ENCODE peak calls at places on chromosomes 12 and 14, in six cellular contexts. One of them, this sample, is unnamed.

GRCh38 chr14:105919458-105920150 is 393.2 kb downstream of the TMEM121 start:
- DNase-seq in endothelial cell of umbilical vein: no peak
- DNase-seq in A549: no peak
- DNase-seq in WTC11: no peak
- DNase-seq in HepG2: no peak
- DNase-seq in H1: no peak
- DNase-seq in this sample: peak; percentile 0

GRCh38 chr12:11862794-11863193 is 207.9 kb upstream of the BCL2L14 start:
- DNase-seq in H1: no peak
- DNase-seq in WTC11: no peak
- DNase-seq in endothelial cell of umbilical vein: peak; percentile 69
- DNase-seq in HepG2: no peak
- DNase-seq in A549: no peak
- DNase-seq in this sample: no peak

GRCh38 chr14:101066826-101067508 is 163.4 kb upstream of the RTL1 start:
- DNase-seq in HepG2: no peak
- DNase-seq in H1: no peak
- DNase-seq in A549: no peak
- DNase-seq in WTC11: peak; percentile 5
- DNase-seq in endothelial cell of umbilical vein: no peak
- DNase-seq in this sample: no peak

GRCh38 chr14:21467620-21468019 is 9.1 kb downstream of the RAB2B start:
- DNase-seq in A549: no peak
- DNase-seq in H1: no peak
- DNase-seq in HepG2: no peak
- DNase-seq in endothelial cell of umbilical vein: peak; percentile 99
- DNase-seq in WTC11: no peak
- DNase-seq in this sample: no peak

GRCh38 chr14:101083564-101084435 is 180.3 kb upstream of the RTL1 start:
- DNase-seq in endothelial cell of umbilical vein: no peak
- DNase-seq in WTC11: peak; percentile 77
- DNase-seq in H1: peak; percentile 80
- DNase-seq in A549: no peak
- DNase-seq in HepG2: peak; percentile 20
- DNase-seq in this sample: no peak

GRCh38 chr12:40691913-40692616 is at the start of gene CNTN1:
- DNase-seq in WTC11: peak; percentile 92
- DNase-seq in HepG2: no peak
- DNase-seq in A549: peak; percentile 99
- DNase-seq in H1: peak; percentile 90
- DNase-seq in endothelial cell of umbilical vein: peak; percentile 26
- DNase-seq in this sample: no peak

GRCh38 chr12:87807127-87807526 is 222.1 kb downstream of the C12orf50 start:
- DNase-seq in HepG2: no peak
- DNase-seq in A549: no peak
- DNase-seq in H1: no peak
- DNase-seq in endothelial cell of umbilical vein: no peak
- DNase-seq in WTC11: no peak
- DNase-seq in this sample: no peak

GRCh38 chr12:39975374-39975918 is 130.4 kb downstream of the SLC2A13 start:
- DNase-seq in endothelial cell of umbilical vein: no peak
- DNase-seq in HepG2: no peak
- DNase-seq in A549: no peak
- DNase-seq in H1: no peak
- DNase-seq in WTC11: no peak
- DNase-seq in this sample: no peak

GRCh38 chr12:107826276-107826675 is 51.8 kb downstream of the ASCL4 start:
- DNase-seq in HepG2: no peak
- DNase-seq in A549: no peak
- DNase-seq in H1: no peak
- DNase-seq in endothelial cell of umbilical vein: no peak
- DNase-seq in WTC11: no peak
- DNase-seq in this sample: no peak

GRCh38 chr14:94924189-94924588 is 154.3 kb upstream of the GSC start:
- DNase-seq in endothelial cell of umbilical vein: no peak
- DNase-seq in WTC11: no peak
- DNase-seq in HepG2: no peak
- DNase-seq in H1: no peak
- DNase-seq in A549: no peak
- DNase-seq in this sample: no peak

GRCh38 chr14:104341532-104342434 is 203.4 kb downstream of the KIF26A start:
- DNase-seq in WTC11: peak; percentile 86
- DNase-seq in HepG2: peak; percentile 64
- DNase-seq in H1: peak; percentile 85
- DNase-seq in endothelial cell of umbilical vein: peak; percentile 40
- DNase-seq in A549: peak; percentile 81
- DNase-seq in this sample: peak; percentile 57

DNA sequence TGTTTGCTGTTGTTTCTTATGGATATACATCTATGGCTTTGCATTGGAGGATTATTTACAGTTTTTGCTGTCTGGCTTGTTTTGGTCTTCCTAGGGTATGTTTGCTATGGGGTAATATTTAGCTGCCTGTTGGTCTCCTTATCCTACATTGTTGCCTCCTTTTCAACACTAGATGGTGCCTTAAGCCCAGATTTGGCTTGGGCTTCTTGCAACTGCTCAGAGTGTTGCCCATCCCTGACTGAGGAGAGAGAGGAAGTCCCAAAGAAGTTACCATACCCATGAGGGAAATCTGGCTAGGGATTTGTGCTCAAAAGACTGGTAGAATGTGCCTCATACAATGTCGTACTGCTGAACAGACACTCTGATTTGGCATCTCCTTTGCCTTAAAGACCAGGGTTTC is 94.6 kb upstream of the MUCL1 start:
- DNase-seq in HepG2: peak; percentile 38
- DNase-seq in H1: peak; percentile 44
- DNase-seq in A549: no peak
- DNase-seq in WTC11: peak; percentile 43
- DNase-seq in endothelial cell of umbilical vein: no peak
- DNase-seq in this sample: peak; percentile 53
- TF ChIP-seq JUN in HepG2: no peak
- TF ChIP-seq JUN in H1: no peak
- TF ChIP-seq JUN in A549: no peak
- TF ChIP-seq JUN in WTC11: no peak
- TF ChIP-seq JUN in endothelial cell of umbilical vein: no peak
- TF ChIP-seq JUN in this sample: no peak

GRCh38 chr12:30827406-30828055 is 72.8 kb upstream of the CAPRIN2 start:
- DNase-seq in WTC11: no peak
- DNase-seq in HepG2: no peak
- DNase-seq in endothelial cell of umbilical vein: no peak
- DNase-seq in H1: peak; percentile 24
- DNase-seq in A549: no peak
- DNase-seq in this sample: no peak

GRCh38 chr12:30830751-30831150 is 76.0 kb upstream of the CAPRIN2 start:
- DNase-seq in WTC11: no peak
- DNase-seq in A549: no peak
- DNase-seq in H1: no peak
- DNase-seq in endothelial cell of umbilical vein: no peak
- DNase-seq in HepG2: no peak
- DNase-seq in this sample: no peak

GRCh38 chr12:30829876-30830275 is 75.1 kb upstream of the CAPRIN2 start:
- DNase-seq in HepG2: no peak
- DNase-seq in A549: no peak
- DNase-seq in H1: no peak
- DNase-seq in WTC11: no peak
- DNase-seq in endothelial cell of umbilical vein: no peak
- DNase-seq in this sample: no peak

GRCh38 chr12:30826276-30826675 is 71.5 kb upstream of the CAPRIN2 start:
- DNase-seq in HepG2: no peak
- DNase-seq in H1: peak; percentile 32
- DNase-seq in endothelial cell of umbilical vein: no peak
- DNase-seq in A549: no peak
- DNase-seq in WTC11: no peak
- DNase-seq in this sample: no peak

GRCh38 chr12:30828686-30829085 is 73.9 kb upstream of the CAPRIN2 start:
- DNase-seq in WTC11: no peak
- DNase-seq in endothelial cell of umbilical vein: no peak
- DNase-seq in A549: no peak
- DNase-seq in HepG2: no peak
- DNase-seq in H1: no peak
- DNase-seq in this sample: no peak
- TF ChIP-seq JUN in WTC11: no peak
- TF ChIP-seq JUN in endothelial cell of umbilical vein: no peak
- TF ChIP-seq JUN in A549: no peak
- TF ChIP-seq JUN in HepG2: no peak
- TF ChIP-seq JUN in H1: no peak
- TF ChIP-seq JUN in this sample: no peak

DNA sequence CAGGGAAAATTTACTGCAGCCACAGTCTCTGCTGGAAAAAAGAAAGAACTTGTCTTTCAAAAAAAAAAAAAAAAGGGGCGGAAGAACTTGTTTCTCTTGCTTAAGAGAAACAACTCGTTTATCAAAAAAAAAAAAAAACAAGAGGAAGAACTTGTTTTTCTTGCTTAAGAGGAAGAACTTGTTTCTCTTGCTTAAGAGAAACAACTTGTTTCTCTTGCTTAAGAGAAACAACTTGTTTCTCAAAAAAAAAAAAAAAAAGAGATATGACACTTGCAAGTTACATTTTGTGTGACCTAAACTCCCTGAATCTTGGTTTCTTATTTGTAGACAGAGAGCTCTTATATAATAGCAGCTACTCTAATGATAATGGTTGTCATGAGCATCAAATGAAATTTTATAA is 44.7 kb upstream of the USP15 start:
- DNase-seq in endothelial cell of umbilical vein: no peak
- DNase-seq in HepG2: no peak
- DNase-seq in A549: no peak
- DNase-seq in WTC11: no peak
- DNase-seq in H1: no peak
- DNase-seq in this sample: no peak
- TF ChIP-seq JUN in endothelial cell of umbilical vein: no peak
- TF ChIP-seq JUN in HepG2: no peak
- TF ChIP-seq JUN in A549: no peak
- TF ChIP-seq JUN in WTC11: no peak
- TF ChIP-seq JUN in H1: no peak
- TF ChIP-seq JUN in this sample: no peak

DNA sequence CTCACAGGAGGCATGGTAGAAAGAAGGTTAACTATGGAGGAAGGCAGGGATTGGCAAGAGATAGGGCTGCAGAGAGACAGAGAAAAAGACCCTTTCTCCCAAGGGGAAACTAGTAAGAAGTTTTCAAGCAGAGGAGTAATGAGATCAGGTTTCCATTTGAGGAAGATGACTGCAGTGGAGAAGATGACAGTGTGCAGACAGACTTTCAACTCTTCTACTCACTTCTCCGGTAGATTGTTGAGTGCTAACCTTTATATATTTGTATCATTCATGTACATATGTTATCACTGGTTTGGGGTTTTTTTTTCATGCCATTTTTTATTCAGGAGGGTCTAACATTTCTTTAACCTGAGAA is 5.9 kb upstream of the B3GNT4 start:
- DNase-seq in endothelial cell of umbilical vein: no peak
- DNase-seq in H1: no peak
- DNase-seq in WTC11: no peak
- DNase-seq in HepG2: no peak
- DNase-seq in A549: no peak
- DNase-seq in this sample: no peak
- TF ChIP-seq JUN in endothelial cell of umbilical vein: no peak
- TF ChIP-seq JUN in H1: no peak
- TF ChIP-seq JUN in WTC11: no peak
- TF ChIP-seq JUN in HepG2: no peak
- TF ChIP-seq JUN in A549: no peak
- TF ChIP-seq JUN in this sample: peak; percentile 66

DNA sequence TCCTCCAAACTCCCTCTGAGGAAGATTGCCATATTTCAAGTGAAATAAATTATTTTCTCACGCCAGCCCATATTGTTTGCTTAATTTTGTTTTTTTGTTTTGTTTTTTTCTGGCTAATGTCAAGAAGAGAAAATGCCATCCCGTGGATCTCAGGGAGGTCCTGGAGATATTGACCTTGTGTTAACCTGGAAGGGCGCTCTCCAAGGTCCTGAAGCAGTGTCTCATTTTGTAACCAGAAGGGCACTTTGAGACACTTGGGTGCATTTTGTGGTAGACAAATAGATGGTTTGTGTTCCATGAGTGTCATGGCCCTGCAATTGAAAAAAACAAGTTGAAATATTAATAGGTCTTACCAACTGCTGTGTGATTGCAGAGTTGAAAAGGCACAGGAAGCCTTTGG is 268.9 kb downstream of the SUDS3 start:
- DNase-seq in H1: peak; percentile 77
- DNase-seq in endothelial cell of umbilical vein: no peak
- DNase-seq in A549: no peak
- DNase-seq in HepG2: peak; percentile 23
- DNase-seq in WTC11: peak; percentile 70
- DNase-seq in this sample: peak; percentile 59
- TF ChIP-seq JUN in H1: no peak
- TF ChIP-seq JUN in endothelial cell of umbilical vein: no peak
- TF ChIP-seq JUN in A549: no peak
- TF ChIP-seq JUN in HepG2: no peak
- TF ChIP-seq JUN in WTC11: peak; percentile 76
- TF ChIP-seq JUN in this sample: no peak

DNA sequence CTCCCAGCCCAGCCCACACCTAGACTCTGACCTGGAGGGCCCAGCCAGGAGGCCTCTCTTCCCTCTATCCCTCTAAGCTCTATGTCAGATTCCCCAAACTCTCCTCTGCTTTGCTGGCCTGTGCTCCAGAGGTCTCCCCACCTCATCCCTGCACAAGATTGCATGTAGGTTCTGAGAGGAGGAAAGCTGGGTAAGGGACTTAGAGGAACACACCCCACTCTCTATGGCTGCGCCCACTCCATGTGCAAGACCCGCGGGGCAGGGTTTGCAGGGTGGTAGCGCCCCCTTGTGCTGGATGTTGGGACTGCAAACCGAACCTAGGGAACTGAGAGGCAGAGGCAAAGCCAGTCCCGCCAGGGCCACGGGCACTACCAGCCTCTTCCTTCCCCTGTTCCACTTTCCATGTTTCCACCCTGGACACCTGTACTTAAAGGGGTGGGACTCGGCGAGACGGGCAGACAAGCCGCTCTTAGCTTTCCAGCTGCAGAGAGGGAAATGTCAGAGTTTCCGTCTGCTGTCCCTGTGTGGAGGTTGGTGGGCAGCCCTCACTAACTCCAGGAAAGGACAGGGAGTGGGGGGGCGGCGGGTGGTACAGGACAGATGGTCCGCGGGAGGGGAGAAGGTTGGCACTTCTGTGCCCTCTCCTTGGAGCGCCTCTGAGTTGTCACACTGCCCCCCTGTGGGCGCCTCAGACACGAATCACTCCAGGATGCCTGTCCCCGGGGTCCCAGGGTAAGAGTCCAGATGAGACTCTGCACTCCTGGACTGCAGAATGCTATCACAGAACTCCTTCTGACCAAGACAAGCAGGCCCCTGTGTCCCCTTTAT is 16.8 kb downstream of the MMP14 start:
- DNase-seq in endothelial cell of umbilical vein: peak; percentile 85
- DNase-seq in HepG2: peak; percentile 86
- DNase-seq in H1: peak; percentile 100
- DNase-seq in A549: peak; percentile 70
- DNase-seq in WTC11: peak; percentile 98
- DNase-seq in this sample: peak; percentile 88
- TF ChIP-seq JUN in endothelial cell of umbilical vein: no peak
- TF ChIP-seq JUN in HepG2: peak; percentile 86
- TF ChIP-seq JUN in H1: no peak
- TF ChIP-seq JUN in A549: no peak
- TF ChIP-seq JUN in WTC11: no peak
- TF ChIP-seq JUN in this sample: no peak

GRCh38 chr12:132488127-132489077 is 1.5 kb upstream of the FBRSL1 start:
- DNase-seq in HepG2: no peak
- DNase-seq in WTC11: no peak
- DNase-seq in endothelial cell of umbilical vein: no peak
- DNase-seq in A549: no peak
- DNase-seq in H1: no peak
- DNase-seq in this sample: peak; percentile 47
- TF ChIP-seq JUN in HepG2: no peak
- TF ChIP-seq JUN in WTC11: no peak
- TF ChIP-seq JUN in endothelial cell of umbilical vein: no peak
- TF ChIP-seq JUN in A549: no peak
- TF ChIP-seq JUN in H1: no peak
- TF ChIP-seq JUN in this sample: no peak